ENCODE peak calls at places on chromosomes 13 and 19, in six cellular contexts. U is GOT3; N is AG09319; Y is stimulated activated CD4-positive, alpha-beta T cell treated with anti-CD3 and anti-CD28 coated beads, Interleukin-4, amount 100 ng/mL, for 48 hours; R is stimulated activated CD8-positive, alpha-beta memory T cell treated with anti-CD3 and anti-CD28 coated beads, Interleukin-2, amount 100 ng/mL, for 1 hour; H is fibroblast of the conjunctiva. P is an unnamed sample.

GRCh38 chr13:33164331-33164730 is 121.2 kb downstream of the STARD13 start:
- DNase-seq in U (no peak), N (no peak), Y (no peak), R (no peak), H (no peak), P (no peak)

GRCh38 chr19:29105629-29106352 is 107.2 kb downstream of the UQCRFS1 start:
- DNase-seq in U (no peak), N (no peak), Y (no peak), R (no peak), H (no peak), P (no peak)

GRCh38 chr19:1837625-1838105 is 10.6 kb downstream of the REXO1 start:
- DNase-seq in U (no peak), N (no peak), Y (peak), R (no peak), H (no peak), P (peak)

GRCh38 chr19:4140237-4140711 is 13.2 kb upstream of the CREB3L3 start:
- DNase-seq in U (no peak), N (no peak), Y (no peak), R (no peak), H (peak), P (no peak)

GRCh38 chr13:49627831-49628652 is at the start of gene ARL11:
- DNase-seq in U (no peak), N (no peak), Y (peak), R (no peak), H (no peak), P (peak)

GRCh38 chr13:40063278-40063698 is 407.8 kb downstream of the COG6 start:
- DNase-seq in U (no peak), N (no peak), Y (no peak), R (no peak), H (no peak), P (no peak)

GRCh38 chr13:39023761-39024160 is 14.1 kb downstream of the PROSER1 start:
- DNase-seq in U (no peak), N (no peak), Y (no peak), R (no peak), H (no peak), P (no peak)

GRCh38 chr13:21686761-21687391 is 16.0 kb downstream of the FGF9 start:
- DNase-seq in U (no peak), N (no peak), Y (no peak), R (no peak), H (no peak), P (no peak)

GRCh38 chr13:110779046-110779445 is 65.5 kb downstream of the ING1 start:
- DNase-seq in U (no peak), N (no peak), Y (no peak), R (no peak), H (no peak), P (no peak)

GRCh38 chr13:20713751-20714150 is 10.3 kb downstream of the IL17D start:
- DNase-seq in U (no peak), N (no peak), Y (no peak), R (no peak), H (no peak), P (no peak)

GRCh38 chr13:19860884-19861655 is 2.4 kb downstream of the ZMYM5 start:
- DNase-seq in U (no peak), N (no peak), Y (no peak), R (no peak), H (peak), P (no peak)

P was measured in activated CD4-positive, alpha-beta T cell treated with anti-CD3 and anti-CD28 coated beads, Interleukin-2, amount 50 U/mL, for 1 hour.